ENCODE peak calls at places on chromosomes 12 and 14, in nine cellular contexts. One of them, this sample, is unnamed.

GRCh38 chr12:124463341-124463861 is 104.0 kb downstream of the NCOR2 start:
- DNase-seq in SK-N-SH: no peak
- DNase-seq in transverse colon: no peak
- DNase-seq in endothelial cell of umbilical vein: no peak
- DNase-seq in CD8-positive, alpha-beta T cell: no peak
- DNase-seq in AG04450: no peak
- DNase-seq in HFF-Myc: no peak
- DNase-seq in tibial artery: no peak
- DNase-seq in left ventricle myocardium inferior: no peak
- DNase-seq in this sample: no peak

GRCh38 chr14:81031488-81031887 is 76.1 kb downstream of the TSHR start:
- DNase-seq in SK-N-SH: no peak
- DNase-seq in transverse colon: no peak
- DNase-seq in endothelial cell of umbilical vein: no peak
- DNase-seq in CD8-positive, alpha-beta T cell: no peak
- DNase-seq in AG04450: no peak
- DNase-seq in HFF-Myc: no peak
- DNase-seq in tibial artery: no peak
- DNase-seq in left ventricle myocardium inferior: no peak
- DNase-seq in this sample: no peak

GRCh38 chr12:96648941-96649340 is 159.6 kb downstream of the CFAP54 start:
- DNase-seq in SK-N-SH: no peak
- DNase-seq in transverse colon: no peak
- DNase-seq in endothelial cell of umbilical vein: no peak
- DNase-seq in CD8-positive, alpha-beta T cell: no peak
- DNase-seq in AG04450: no peak
- DNase-seq in HFF-Myc: no peak
- DNase-seq in tibial artery: no peak
- DNase-seq in left ventricle myocardium inferior: no peak
- DNase-seq in this sample: no peak

GRCh38 chr12:105485926-105486325 is 155.4 kb downstream of the C12orf75 start:
- DNase-seq in SK-N-SH: no peak
- DNase-seq in transverse colon: no peak
- DNase-seq in endothelial cell of umbilical vein: no peak
- DNase-seq in CD8-positive, alpha-beta T cell: no peak
- DNase-seq in AG04450: no peak
- DNase-seq in HFF-Myc: no peak
- DNase-seq in tibial artery: no peak
- DNase-seq in left ventricle myocardium inferior: no peak
- DNase-seq in this sample: no peak

GRCh38 chr14:39232554-39233415 is 930 bp upstream of the MIA2 start:
- DNase-seq in SK-N-SH: no peak
- DNase-seq in transverse colon: no peak
- DNase-seq in endothelial cell of umbilical vein: no peak
- DNase-seq in CD8-positive, alpha-beta T cell: no peak
- DNase-seq in AG04450: peak; percentile 44
- DNase-seq in HFF-Myc: peak; percentile 33
- DNase-seq in tibial artery: no peak
- DNase-seq in left ventricle myocardium inferior: no peak
- DNase-seq in this sample: no peak

GRCh38 chr14:76780875-76781647 is 19.8 kb downstream of the VASH1 start:
- DNase-seq in SK-N-SH: peak; percentile 63
- DNase-seq in transverse colon: no peak
- DNase-seq in endothelial cell of umbilical vein: no peak
- DNase-seq in CD8-positive, alpha-beta T cell: no peak
- DNase-seq in AG04450: no peak
- DNase-seq in HFF-Myc: no peak
- DNase-seq in tibial artery: peak; percentile 70
- DNase-seq in left ventricle myocardium inferior: no peak
- DNase-seq in this sample: no peak

GRCh38 chr12:127515941-127516340 is 751.0 kb upstream of the TMEM132C start:
- DNase-seq in SK-N-SH: no peak
- DNase-seq in transverse colon: no peak
- DNase-seq in endothelial cell of umbilical vein: no peak
- DNase-seq in CD8-positive, alpha-beta T cell: no peak
- DNase-seq in AG04450: no peak
- DNase-seq in HFF-Myc: no peak
- DNase-seq in tibial artery: no peak
- DNase-seq in left ventricle myocardium inferior: no peak
- DNase-seq in this sample: no peak

GRCh38 chr14:80930836-80931389 is 10.6 kb downstream of the CEP128 start:
- DNase-seq in SK-N-SH: no peak
- DNase-seq in transverse colon: peak; percentile 33
- DNase-seq in endothelial cell of umbilical vein: no peak
- DNase-seq in CD8-positive, alpha-beta T cell: peak; percentile 21
- DNase-seq in AG04450: peak; percentile 70
- DNase-seq in HFF-Myc: peak; percentile 37
- DNase-seq in tibial artery: no peak
- DNase-seq in left ventricle myocardium inferior: no peak
- DNase-seq in this sample: no peak

GRCh38 chr14:76772300-76773187 is 11.3 kb downstream of the VASH1 start:
- DNase-seq in SK-N-SH: no peak
- DNase-seq in transverse colon: peak; percentile 26
- DNase-seq in endothelial cell of umbilical vein: peak; percentile 95
- DNase-seq in CD8-positive, alpha-beta T cell: no peak
- DNase-seq in AG04450: peak; percentile 3
- DNase-seq in HFF-Myc: no peak
- DNase-seq in tibial artery: peak; percentile 88
- DNase-seq in left ventricle myocardium inferior: peak; percentile 60
- DNase-seq in this sample: peak; percentile 90

GRCh38 chr12:14416658-14417057 is 51.2 kb downstream of the ATF7IP start:
- DNase-seq in SK-N-SH: peak; percentile 27
- DNase-seq in transverse colon: no peak
- DNase-seq in endothelial cell of umbilical vein: peak; percentile 96
- DNase-seq in CD8-positive, alpha-beta T cell: no peak
- DNase-seq in AG04450: peak; percentile 82
- DNase-seq in HFF-Myc: peak; percentile 59
- DNase-seq in tibial artery: no peak
- DNase-seq in left ventricle myocardium inferior: no peak
- DNase-seq in this sample: no peak

GRCh38 chr12:46664771-46665287 is 161.0 kb downstream of the SLC38A4 start:
- DNase-seq in SK-N-SH: no peak
- DNase-seq in transverse colon: no peak
- DNase-seq in endothelial cell of umbilical vein: peak; percentile 91
- DNase-seq in CD8-positive, alpha-beta T cell: no peak
- DNase-seq in AG04450: peak; percentile 83
- DNase-seq in HFF-Myc: peak; percentile 81
- DNase-seq in tibial artery: no peak
- DNase-seq in left ventricle myocardium inferior: no peak
- DNase-seq in this sample: no peak

GRCh38 chr12:13223941-13224340 is 27.4 kb downstream of the EMP1 start:
- DNase-seq in SK-N-SH: no peak
- DNase-seq in transverse colon: no peak
- DNase-seq in endothelial cell of umbilical vein: no peak
- DNase-seq in CD8-positive, alpha-beta T cell: no peak
- DNase-seq in AG04450: no peak
- DNase-seq in HFF-Myc: no peak
- DNase-seq in tibial artery: no peak
- DNase-seq in left ventricle myocardium inferior: no peak
- DNase-seq in this sample: no peak
- TF ChIP-seq CTCF in SK-N-SH: no peak
- TF ChIP-seq CTCF in transverse colon: no peak
- TF ChIP-seq CTCF in endothelial cell of umbilical vein: no peak
- TF ChIP-seq CTCF in CD8-positive, alpha-beta T cell: no peak
- TF ChIP-seq CTCF in AG04450: no peak
- TF ChIP-seq CTCF in HFF-Myc: no peak
- TF ChIP-seq CTCF in tibial artery: no peak
- TF ChIP-seq CTCF in left ventricle myocardium inferior: no peak
- TF ChIP-seq CTCF in this sample: no peak

GRCh38 chr12:53973093-53974042 is at the start of gene HOXC11:
- DNase-seq in SK-N-SH: no peak
- DNase-seq in transverse colon: no peak
- DNase-seq in endothelial cell of umbilical vein: no peak
- DNase-seq in CD8-positive, alpha-beta T cell: no peak
- DNase-seq in AG04450: no peak
- DNase-seq in HFF-Myc: no peak
- DNase-seq in tibial artery: peak; percentile 89
- DNase-seq in left ventricle myocardium inferior: no peak
- DNase-seq in this sample: no peak
- H3K4me3 ChIP-seq in SK-N-SH: no peak within 1 kb of the TSS
- H3K4me3 ChIP-seq in transverse colon: peak within 1 kb of the TSS; percentile 27
- H3K4me3 ChIP-seq in endothelial cell of umbilical vein: no peak within 1 kb of the TSS
- H3K4me3 ChIP-seq in CD8-positive, alpha-beta T cell: no peak within 1 kb of the TSS
- H3K4me3 ChIP-seq in AG04450: no peak within 1 kb of the TSS
- H3K4me3 ChIP-seq in HFF-Myc: peak within 1 kb of the TSS; percentile 47
- H3K4me3 ChIP-seq in tibial artery: peak within 1 kb of the TSS; percentile 85
- H3K4me3 ChIP-seq in left ventricle myocardium inferior: peak within 1 kb of the TSS; percentile 48
- H3K4me3 ChIP-seq in this sample: peak within 1 kb of the TSS; percentile 63

GRCh38 chr14:74019743-74020142 is 594 bp downstream of the BBOF1 start:
- DNase-seq in SK-N-SH: peak; percentile 28
- DNase-seq in transverse colon: no peak
- DNase-seq in endothelial cell of umbilical vein: peak; percentile 28
- DNase-seq in CD8-positive, alpha-beta T cell: no peak
- DNase-seq in AG04450: peak; percentile 29
- DNase-seq in HFF-Myc: no peak
- DNase-seq in tibial artery: no peak
- DNase-seq in left ventricle myocardium inferior: no peak
- DNase-seq in this sample: no peak

GRCh38 chr14:74018029-74018703 is 922 bp downstream of the ENTPD5 start:
- DNase-seq in SK-N-SH: no peak
- DNase-seq in transverse colon: no peak
- DNase-seq in endothelial cell of umbilical vein: peak; percentile 73
- DNase-seq in CD8-positive, alpha-beta T cell: no peak
- DNase-seq in AG04450: no peak
- DNase-seq in HFF-Myc: no peak
- DNase-seq in tibial artery: no peak
- DNase-seq in left ventricle myocardium inferior: no peak
- DNase-seq in this sample: no peak

GRCh38 chr14:74015965-74016364 is 3.1 kb downstream of the ENTPD5 start:
- DNase-seq in SK-N-SH: no peak
- DNase-seq in transverse colon: no peak
- DNase-seq in endothelial cell of umbilical vein: no peak
- DNase-seq in CD8-positive, alpha-beta T cell: no peak
- DNase-seq in AG04450: no peak
- DNase-seq in HFF-Myc: no peak
- DNase-seq in tibial artery: no peak
- DNase-seq in left ventricle myocardium inferior: no peak
- DNase-seq in this sample: no peak

GRCh38 chr14:74019408-74019714 is 212 bp downstream of the BBOF1 start:
- DNase-seq in SK-N-SH: no peak
- DNase-seq in transverse colon: no peak
- DNase-seq in endothelial cell of umbilical vein: no peak
- DNase-seq in CD8-positive, alpha-beta T cell: no peak
- DNase-seq in AG04450: no peak
- DNase-seq in HFF-Myc: no peak
- DNase-seq in tibial artery: no peak
- DNase-seq in left ventricle myocardium inferior: no peak
- DNase-seq in this sample: no peak

DNA sequence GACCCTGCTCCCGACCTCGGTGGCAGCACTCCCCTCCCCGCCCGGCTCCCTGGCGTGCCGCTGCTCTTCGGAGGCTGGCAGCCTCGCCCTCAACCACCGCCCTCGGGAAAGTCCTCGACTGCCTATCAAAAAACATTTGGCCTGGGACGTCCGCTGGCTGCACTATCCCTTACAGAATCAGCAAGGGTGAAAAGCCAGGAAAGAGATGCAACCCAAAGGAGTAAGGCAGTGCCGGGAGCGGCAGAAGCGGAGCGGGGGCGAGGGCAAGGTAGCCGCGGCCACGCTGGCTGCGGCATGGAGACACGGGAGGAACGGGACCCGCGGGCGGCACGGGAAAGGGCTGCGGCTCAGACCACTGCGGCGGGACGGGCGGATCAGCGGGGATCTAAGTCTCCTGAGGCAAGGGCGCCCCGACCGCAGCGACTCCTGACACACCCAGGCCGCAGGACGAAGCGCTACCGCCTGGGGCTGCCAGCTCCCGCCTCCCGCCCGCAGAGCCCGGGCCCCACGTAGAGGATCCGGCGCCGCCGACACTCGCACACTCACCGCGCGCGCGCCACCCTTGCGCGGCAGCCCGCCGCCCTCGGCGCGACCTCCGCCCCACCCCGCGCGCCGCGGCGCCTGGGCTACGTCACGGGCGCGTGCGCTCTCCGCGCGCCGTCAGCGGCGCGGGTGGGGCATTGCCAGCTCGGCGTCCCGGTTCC is at the start of the genes BBOF1 and ENTPD5:
- DNase-seq in SK-N-SH: peak; percentile 98
- DNase-seq in transverse colon: peak; percentile 90
- DNase-seq in endothelial cell of umbilical vein: peak; percentile 83
- DNase-seq in CD8-positive, alpha-beta T cell: peak; percentile 77
- DNase-seq in AG04450: peak; percentile 46
- DNase-seq in HFF-Myc: no peak
- DNase-seq in tibial artery: peak; percentile 93
- DNase-seq in left ventricle myocardium inferior: peak; percentile 88
- DNase-seq in this sample: peak; percentile 92
- TF ChIP-seq CTCF in SK-N-SH: no peak
- TF ChIP-seq CTCF in transverse colon: no peak
- TF ChIP-seq CTCF in endothelial cell of umbilical vein: no peak
- TF ChIP-seq CTCF in CD8-positive, alpha-beta T cell: no peak
- TF ChIP-seq CTCF in AG04450: no peak
- TF ChIP-seq CTCF in HFF-Myc: no peak
- TF ChIP-seq CTCF in tibial artery: peak; percentile 29
- TF ChIP-seq CTCF in left ventricle myocardium inferior: no peak
- TF ChIP-seq CTCF in this sample: no peak

DNA sequence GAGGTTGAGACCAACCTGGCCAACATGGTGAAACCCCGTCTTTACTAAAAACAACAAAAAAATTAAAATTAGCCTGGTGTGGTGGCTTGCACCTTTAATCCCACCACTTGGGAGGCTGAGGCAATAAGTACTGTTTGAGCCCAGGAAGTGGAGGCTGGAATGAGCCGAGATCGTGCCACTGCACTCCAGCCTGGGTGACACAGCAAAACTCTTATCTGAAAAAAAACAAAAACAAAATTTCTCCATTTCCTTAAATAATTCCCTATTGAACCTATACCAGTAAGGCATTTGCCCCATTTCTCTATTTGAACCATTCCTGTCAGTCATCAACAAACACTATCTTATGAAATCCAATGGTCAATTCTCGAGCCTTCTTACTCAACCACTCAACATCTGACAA is 14.8 kb downstream of the SLC2A14 start:
- DNase-seq in SK-N-SH: no peak
- DNase-seq in transverse colon: no peak
- DNase-seq in endothelial cell of umbilical vein: no peak
- DNase-seq in CD8-positive, alpha-beta T cell: no peak
- DNase-seq in AG04450: no peak
- DNase-seq in HFF-Myc: no peak
- DNase-seq in tibial artery: no peak
- DNase-seq in left ventricle myocardium inferior: no peak
- DNase-seq in this sample: no peak
- H3K4me3 ChIP-seq in SK-N-SH: no peak overlapping the region
- H3K4me3 ChIP-seq in transverse colon: no peak overlapping the region
- H3K4me3 ChIP-seq in endothelial cell of umbilical vein: no peak overlapping the region
- H3K4me3 ChIP-seq in CD8-positive, alpha-beta T cell: no peak overlapping the region
- H3K4me3 ChIP-seq in AG04450: no peak overlapping the region
- H3K4me3 ChIP-seq in HFF-Myc: no peak overlapping the region
- H3K4me3 ChIP-seq in tibial artery: no peak overlapping the region
- H3K4me3 ChIP-seq in left ventricle myocardium inferior: no peak overlapping the region
- H3K4me3 ChIP-seq in this sample: no peak overlapping the region

GRCh38 chr12:80946591-80946990 is 8.9 kb upstream of the LIN7A start:
- DNase-seq in SK-N-SH: no peak
- DNase-seq in transverse colon: no peak
- DNase-seq in endothelial cell of umbilical vein: peak; percentile 5
- DNase-seq in CD8-positive, alpha-beta T cell: no peak
- DNase-seq in AG04450: no peak
- DNase-seq in HFF-Myc: no peak
- DNase-seq in tibial artery: no peak
- DNase-seq in left ventricle myocardium inferior: no peak
- DNase-seq in this sample: no peak
- TF ChIP-seq CTCF in SK-N-SH: peak; percentile 42
- TF ChIP-seq CTCF in transverse colon: peak; percentile 6
- TF ChIP-seq CTCF in endothelial cell of umbilical vein: no peak
- TF ChIP-seq CTCF in CD8-positive, alpha-beta T cell: no peak
- TF ChIP-seq CTCF in AG04450: peak; percentile 55
- TF ChIP-seq CTCF in HFF-Myc: no peak
- TF ChIP-seq CTCF in tibial artery: no peak
- TF ChIP-seq CTCF in left ventricle myocardium inferior: peak; percentile 57
- TF ChIP-seq CTCF in this sample: no peak

GRCh38 chr14:68607081-68607851 is 185.6 kb downstream of the ZFP36L1 start:
- DNase-seq in SK-N-SH: no peak
- DNase-seq in transverse colon: peak; percentile 37
- DNase-seq in endothelial cell of umbilical vein: peak; percentile 37
- DNase-seq in CD8-positive, alpha-beta T cell: no peak
- DNase-seq in AG04450: no peak
- DNase-seq in HFF-Myc: no peak
- DNase-seq in tibial artery: peak; percentile 69
- DNase-seq in left ventricle myocardium inferior: peak; percentile 39
- DNase-seq in this sample: peak; percentile 72
- H3K4me3 ChIP-seq in SK-N-SH: no peak overlapping the region
- H3K4me3 ChIP-seq in transverse colon: no peak overlapping the region
- H3K4me3 ChIP-seq in endothelial cell of umbilical vein: no peak overlapping the region
- H3K4me3 ChIP-seq in CD8-positive, alpha-beta T cell: no peak overlapping the region
- H3K4me3 ChIP-seq in AG04450: no peak overlapping the region
- H3K4me3 ChIP-seq in HFF-Myc: no peak overlapping the region
- H3K4me3 ChIP-seq in tibial artery: no peak overlapping the region
- H3K4me3 ChIP-seq in left ventricle myocardium inferior: no peak overlapping the region
- H3K4me3 ChIP-seq in this sample: no peak overlapping the region